ENCODE peak calls at places on chromosomes 13 and 19, in four cellular contexts. H is adrenal gland, N is gastrocnemius medialis, Q is uterus. D is an unnamed sample.

GRCh38 chr19:3375221-3376088 is 9.1 kb downstream of the NFIC start:
- DNase-seq in Q (peak; percentile 94), H (peak; percentile 98), N (peak; percentile 99), D (peak; percentile 96)

GRCh38 chr19:16060294-16060693 is 16.0 kb upstream of the TPM4 start:
- DNase-seq in H (no peak), N (no peak), Q (no peak), D (no peak)

GRCh38 chr13:26784704-26785639 is 24.4 kb upstream of the GPR12 start:
- DNase-seq in H (no peak), Q (no peak), N (no peak), D (no peak)

GRCh38 chr13:34405410-34405809 is 536.7 kb upstream of the NBEA start:
- DNase-seq in N (no peak), H (no peak), Q (no peak), D (no peak)

GRCh38 chr13:40818926-40819325 is 29.5 kb downstream of the SLC25A15 start:
- DNase-seq in H (no peak), Q (no peak), N (no peak), D (no peak)

GRCh38 chr19:5533257-5533656 is 34.5 kb downstream of the TINCR start:
- DNase-seq in H (no peak), Q (no peak), N (no peak), D (no peak)

GRCh38 chr19:42568006-42568405 is 26.7 kb downstream of the CEACAM8 start:
- DNase-seq in N (no peak), H (no peak), Q (no peak), D (no peak)

GRCh38 chr19:4373601-4374441 is 26.5 kb downstream of the SH3GL1 start:
- DNase-seq in H (peak; percentile 59), N (no peak), Q (peak; percentile 62), D (peak; percentile 84)

GRCh38 chr13:37617162-37617561 is 18.6 kb upstream of the POSTN start:
- DNase-seq in N (no peak), Q (no peak), H (no peak), D (no peak)

GRCh38 chr19:38193445-38193844 is 30.6 kb downstream of the DPF1 start:
- DNase-seq in Q (no peak), N (no peak), H (no peak), D (no peak)

DNA sequence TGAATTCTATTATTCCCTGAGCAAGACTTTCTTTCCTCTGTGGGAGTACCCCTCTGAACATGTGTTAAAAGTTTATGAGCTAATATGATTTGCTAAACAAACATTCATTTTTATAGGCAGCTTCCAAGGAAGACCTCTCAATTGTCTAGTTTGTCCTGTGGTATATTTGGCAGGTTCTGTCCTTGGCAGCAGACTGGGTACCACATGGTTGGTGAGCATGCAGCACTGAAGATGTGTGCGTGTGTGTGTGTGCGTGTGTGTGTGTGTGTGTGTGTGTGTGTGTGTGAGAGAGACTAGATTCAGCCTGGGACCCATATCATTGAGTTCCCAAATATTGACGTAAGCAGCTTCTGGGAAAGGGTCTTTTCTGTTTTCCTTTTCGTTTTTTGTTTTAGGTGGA is 24.0 kb downstream of the FGF9 start:
- DNase-seq in Q (no peak), N (no peak), H (no peak), D (peak; percentile 72)
- H3K27me3 ChIP-seq in Q (no peaks in the 10 kb centered on the region), N (no peaks in the 10 kb centered on the region), H (no peaks in the 10 kb centered on the region), D (no peaks in the 10 kb centered on the region)

DNA sequence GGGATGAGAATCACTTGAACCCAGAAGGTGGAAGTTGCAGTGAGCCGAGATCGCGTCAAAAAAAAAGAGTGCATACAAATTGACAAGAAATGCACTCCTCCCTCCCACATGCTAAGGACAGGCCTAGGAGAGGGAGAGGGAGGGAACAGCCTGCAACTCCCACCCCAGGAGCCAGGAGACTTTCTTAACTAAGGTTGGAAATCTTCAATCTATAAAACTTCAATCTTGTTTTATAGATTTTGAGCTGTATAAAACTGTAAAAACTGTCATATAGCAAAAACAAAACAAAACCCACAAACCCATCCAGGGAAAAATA is 1.3 kb upstream of the SYCN start:
- DNase-seq in Q (no peak), N (no peak), H (no peak), D (no peak)
- H3K27me3 ChIP-seq in Q (no peaks in the 10 kb centered on the region), N (peaks cover 39% of the 10 kb centered on the region), H (peaks cover 5% of the 10 kb centered on the region), D (no peaks in the 10 kb centered on the region)

GRCh38 chr13:110946171-110946570 is 31.3 kb upstream of the ANKRD10 start:
- DNase-seq in N (no peak), Q (no peak), H (no peak), D (no peak)
- H3K27me3 ChIP-seq in N (no peaks in the 10 kb centered on the region), Q (no peaks in the 10 kb centered on the region), H (no peaks in the 10 kb centered on the region), D (no peaks in the 10 kb centered on the region)

GRCh38 chr19:35562776-35563175 is 682 bp downstream of the ATP4A start:
- DNase-seq in H (no peak), N (no peak), Q (no peak), D (no peak)

GRCh38 chr19:35561436-35561835 is 2.0 kb downstream of the ATP4A start:
- DNase-seq in Q (no peak), N (no peak), H (no peak), D (no peak)

GRCh38 chr19:35565016-35565856 is 1.8 kb upstream of the ATP4A start:
- DNase-seq in H (peak; percentile 42), N (no peak), Q (no peak), D (no peak)

GRCh38 chr19:35562336-35562735 is 1.1 kb downstream of the ATP4A start:
- DNase-seq in N (no peak), H (no peak), Q (no peak), D (no peak)

DNA sequence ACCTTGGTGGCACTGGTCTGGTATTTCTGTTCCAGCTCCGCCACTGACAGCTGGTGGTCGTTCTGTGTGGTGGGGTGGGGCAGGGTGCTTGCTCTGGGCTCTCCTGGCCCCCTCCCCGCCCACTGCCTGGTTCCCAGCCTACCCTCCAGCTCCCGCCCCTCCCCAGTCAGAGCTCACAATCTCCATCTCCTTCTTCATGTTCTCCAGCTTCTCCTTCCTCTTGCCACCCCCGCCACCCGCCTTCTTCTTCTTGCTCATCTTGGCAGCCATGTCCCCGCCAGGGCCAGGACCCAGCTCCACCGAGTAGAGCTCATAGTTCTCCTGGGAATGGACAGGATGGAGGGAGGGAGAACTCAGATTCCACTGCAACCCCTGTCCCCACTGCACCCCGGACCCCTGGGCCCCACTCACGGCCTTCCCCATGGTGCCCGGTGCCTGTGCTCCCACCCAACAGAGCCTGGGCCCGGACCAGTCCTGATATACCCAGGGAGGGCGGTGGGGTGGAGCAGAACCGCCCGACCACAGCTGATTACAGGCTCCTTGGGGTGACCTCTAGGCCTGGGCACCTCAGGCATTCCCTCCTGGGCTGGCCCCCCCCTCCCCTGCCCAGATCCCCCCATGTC is at the start of gene ATP4A:
- DNase-seq in N (no peak), Q (no peak), H (peak; percentile 12), D (no peak)
- H3K27me3 ChIP-seq in N (peaks cover 24% of the 10 kb centered on the region), Q (peaks cover 3% of the 10 kb centered on the region), H (no peaks in the 10 kb centered on the region), D (no peaks in the 10 kb centered on the region)

D was measured in right cardiac atrium.